ENCODE peak calls at places on chromosomes 1 and 21, in seven cellular contexts. U is GM23248; S is kidney tubule cell; C is EL; N is myocyte; I is activated CD4-positive, CD25-positive, alpha-beta regulatory T cell; H is HCEC 1CT. F is an unnamed sample.
A peak's percentile ranks its signal among the peaks of the same experiment; 100 is the strongest.

GRCh38 chr1:9593492-9594465 is 5.1 kb downstream of the TMEM201 start:
- DNase-seq in U (peak; percentile 42), H (peak; percentile 38), S (peak; percentile 83), C (peak; percentile 69), I (no peak), N (peak; percentile 85), F (peak; percentile 81)

GRCh38 chr21:33951276-33952178 is 35.9 kb upstream of the ATP5PO start:
- DNase-seq in I (no peak), H (peak; percentile 49), S (peak; percentile 48), C (no peak), N (peak; percentile 90), U (peak; percentile 53), F (no peak)

GRCh38 chr1:214282696-214283225 is 1.8 kb downstream of the SMYD2 start:
- DNase-seq in S (no peak), C (no peak), U (no peak), H (no peak), N (no peak), I (no peak), F (no peak)

GRCh38 chr21:29164330-29164942 is 34.0 kb downstream of the MAP3K7CL start:
- DNase-seq in C (peak; percentile 86), N (peak; percentile 89), I (no peak), U (peak; percentile 88), S (peak; percentile 73), H (peak; percentile 85), F (peak; percentile 90)

GRCh38 chr21:35223480-35224156 is 174.5 kb upstream of the RUNX1 start:
- DNase-seq in H (no peak), C (no peak), S (no peak), N (peak; percentile 50), I (no peak), U (no peak), F (peak; percentile 78)

GRCh38 chr1:235708390-235708962 is 58.9 kb upstream of the GNG4 start:
- DNase-seq in C (peak; percentile 47), N (peak; percentile 7), S (peak; percentile 95), H (peak; percentile 33), U (peak; percentile 85), I (no peak), F (peak; percentile 89)

GRCh38 chr1:64378826-64379225 is 91.1 kb upstream of the CACHD1 start:
- DNase-seq in N (no peak), S (no peak), U (no peak), C (no peak), H (peak; percentile 2), I (no peak), F (no peak)

GRCh38 chr1:39833616-39834015 is 45.0 kb upstream of the BMP8B start:
- DNase-seq in U (no peak), N (no peak), S (no peak), H (no peak), C (no peak), I (no peak), F (no peak)

GRCh38 chr1:17184822-17185484 is 20.0 kb upstream of the PADI1 start:
- DNase-seq in S (no peak), N (no peak), C (no peak), U (no peak), I (no peak), H (no peak), F (no peak)

GRCh38 chr1:52702886-52703787 is 5.0 kb upstream of the COA7 start:
- DNase-seq in H (peak; percentile 30), C (peak; percentile 88), N (peak; percentile 97), U (peak; percentile 94), I (peak; percentile 65), S (peak; percentile 92), F (peak; percentile 79)

GRCh38 chr21:33207471-33208149 is 22.1 kb upstream of the IFNAR2 start:
- DNase-seq in N (no peak), C (no peak), S (no peak), U (no peak), H (no peak), I (no peak), F (no peak)

GRCh38 chr1:161763522-161764098 is 2.5 kb upstream of the ATF6 start:
- DNase-seq in C (peak; percentile 25), N (no peak), S (peak; percentile 39), U (no peak), H (no peak), I (peak; percentile 7), F (peak; percentile 27)

GRCh38 chr21:42414928-42415769 is 11.4 kb downstream of the UBASH3A start:
- DNase-seq in N (no peak), S (peak; percentile 85), U (peak; percentile 60), C (peak; percentile 72), I (peak; percentile 72), H (no peak), F (peak; percentile 89)

GRCh38 chr1:36562181-36562685 is 79.5 kb upstream of the CSF3R start:
- DNase-seq in I (no peak), U (no peak), N (peak; percentile 51), S (no peak), C (no peak), H (no peak), F (no peak)

GRCh38 chr1:57752847-57753246 is 329.0 kb upstream of the DAB1 start:
- DNase-seq in I (no peak), H (no peak), S (no peak), N (no peak), C (no peak), U (no peak), F (peak; percentile 13)

GRCh38 chr1:220487297-220487820 is 40.6 kb upstream of the MARK1 start:
- DNase-seq in I (no peak), H (no peak), C (peak; percentile 39), S (peak; percentile 96), N (no peak), U (peak; percentile 67), F (peak; percentile 58)

GRCh38 chr21:34915364-34915834 is 133.7 kb downstream of the RUNX1 start:
- DNase-seq in H (peak; percentile 71), S (peak; percentile 77), U (peak; percentile 73), I (no peak), N (no peak), C (peak; percentile 83), F (peak; percentile 85)

GRCh38 chr1:234111458-234112142 is 207.1 kb downstream of the SLC35F3 start:
- DNase-seq in C (peak; percentile 48), N (peak; percentile 23), H (no peak), S (peak; percentile 78), U (peak; percentile 30), I (no peak), F (peak; percentile 75)

GRCh38 chr1:221117548-221117951 is 238.3 kb downstream of the HLX start:
- DNase-seq in I (no peak), N (peak; percentile 88), S (peak; percentile 99), C (peak; percentile 86), H (peak; percentile 79), U (peak; percentile 91), F (peak; percentile 99)

GRCh38 chr1:110873856-110874255 is 908 bp downstream of the CD53 start:
- DNase-seq in U (no peak), S (no peak), H (no peak), C (no peak), I (no peak), N (no peak), F (no peak)

GRCh38 chr1:62599044-62599443 is 1.7 kb downstream of the ANGPTL3 start:
- DNase-seq in C (peak; percentile 51), H (peak; percentile 49), N (no peak), I (no peak), U (no peak), S (peak; percentile 9), F (no peak)

GRCh38 chr21:33490991-33491372 is 534 bp downstream of the DNAJC28 start:
- DNase-seq in S (no peak), C (no peak), H (no peak), U (peak; percentile 32), N (peak; percentile 17), I (no peak), F (peak; percentile 17)

GRCh38 chr1:199101139-199101538 is 462.3 kb downstream of the PTPRC start:
- DNase-seq in U (no peak), H (no peak), S (no peak), C (no peak), I (no peak), N (no peak), F (peak; percentile 31)

F was measured in M059J.